ENCODE peak calls at places on chromosome 14, in four cellular contexts. G, W, Z and L are unnamed samples.
A peak's percentile ranks its signal among the peaks of the same experiment; 100 is the strongest.

GRCh38 chr14:90061849-90062794 is at the start of gene KCNK13:
- DNase-seq in G (no peak), W (no peak), Z (no peak), L (peak; percentile 86)

GRCh38 chr14:64303471-64303917 is 9.3 kb upstream of the ESR2 start:
- DNase-seq in G (peak; percentile 28), W (peak; percentile 36), Z (peak; percentile 44), L (peak; percentile 93)

GRCh38 chr14:66477567-66477966 is 8.6 kb upstream of the CCDC196 start:
- DNase-seq in G (peak; percentile 4), W (no peak), Z (no peak), L (no peak)

GRCh38 chr14:33120341-33120740 is 181.7 kb downstream of the NPAS3 start:
- DNase-seq in G (no peak), W (no peak), Z (no peak), L (no peak)

GRCh38 chr14:98204139-98204538 is 1067.9 kb downstream of the BCL11B start:
- DNase-seq in G (no peak), W (no peak), Z (no peak), L (no peak)

GRCh38 chr14:50937325-50937724 is 7.0 kb downstream of the PYGL start:
- DNase-seq in G (no peak), W (no peak), Z (no peak), L (no peak)

GRCh38 chr14:101137234-101137633 is 233.7 kb upstream of the RTL1 start:
- DNase-seq in G (no peak), W (no peak), Z (no peak), L (no peak)

GRCh38 chr14:100554082-100554677 is 33.0 kb downstream of the BEGAIN start:
- DNase-seq in G (no peak), W (no peak), Z (peak; percentile 84), L (no peak)

GRCh38 chr14:59199614-59200013 is 11.1 kb downstream of the DAAM1 start:
- DNase-seq in G (no peak), W (no peak), Z (no peak), L (no peak)

GRCh38 chr14:104969741-104970230 is 8.4 kb downstream of the AHNAK2 start:
- DNase-seq in G (no peak), W (no peak), Z (no peak), L (no peak)

GRCh38 chr14:92609955-92610354 is 96.4 kb downstream of the RIN3 start:
- DNase-seq in G (no peak), W (no peak), Z (no peak), L (no peak)

GRCh38 chr14:41668346-41668745 is 61.7 kb downstream of the LRFN5 start:
- DNase-seq in G (no peak), W (no peak), Z (no peak), L (no peak)

GRCh38 chr14:104299993-104300761 is 161.8 kb downstream of the KIF26A start:
- DNase-seq in G (no peak), W (no peak), Z (no peak), L (no peak)

GRCh38 chr14:40656301-40656700 is 950.4 kb upstream of the LRFN5 start:
- DNase-seq in G (no peak), W (no peak), Z (no peak), L (no peak)

GRCh38 chr14:91891721-91892220 is 24.4 kb upstream of the TC2N start:
- DNase-seq in G (no peak), W (no peak), Z (no peak), L (no peak)

GRCh38 chr14:95113476-95113875 is 43.9 kb downstream of the DICER1 start:
- DNase-seq in G (no peak), W (no peak), Z (no peak), L (no peak)
- TF ChIP-seq JUND in G (no peak), W (no peak), Z (no peak), L (no peak)

GRCh38 chr14:78156196-78156595 is 14.0 kb upstream of the NRXN3 start:
- DNase-seq in G (no peak), W (no peak), Z (no peak), L (no peak)

GRCh38 chr14:78152246-78153068 is 17.7 kb upstream of the NRXN3 start:
- DNase-seq in G (no peak), W (no peak), Z (no peak), L (no peak)

GRCh38 chr14:78154827-78155226 is 15.3 kb upstream of the NRXN3 start:
- DNase-seq in G (no peak), W (peak; percentile 10), Z (peak; percentile 12), L (no peak)

GRCh38 chr14:78157855-78158436 is 12.2 kb upstream of the NRXN3 start:
- DNase-seq in G (no peak), W (no peak), Z (peak; percentile 12), L (peak; percentile 77)

GRCh38 chr14:78153069-78153351 is 17.2 kb upstream of the NRXN3 start:
- DNase-seq in G (no peak), W (no peak), Z (no peak), L (no peak)
- TF ChIP-seq JUND in G (no peak), W (no peak), Z (no peak), L (no peak)

GRCh38 chr14:61564623-61565091 is 130.7 kb upstream of the HIF1A start:
- DNase-seq in G (no peak), W (no peak), Z (peak; percentile 18), L (no peak)
- TF ChIP-seq JUND in G (no peak), W (no peak), Z (no peak), L (no peak)

GRCh38 chr14:72454388-72454787 is 439.5 kb downstream of the DPF3 start:
- DNase-seq in G (no peak), W (no peak), Z (no peak), L (no peak)

GRCh38 chr14:72450473-72451044 is 443.3 kb downstream of the DPF3 start:
- DNase-seq in G (no peak), W (no peak), Z (no peak), L (no peak)

GRCh38 chr14:72448212-72448611 is 445.7 kb downstream of the DPF3 start:
- DNase-seq in G (no peak), W (no peak), Z (no peak), L (no peak)

GRCh38 chr14:72451081-72451972 is 442.6 kb downstream of the DPF3 start:
- DNase-seq in G (peak; percentile 84), W (no peak), Z (no peak), L (no peak)
- TF ChIP-seq JUND in G (no peak), W (no peak), Z (peak; percentile 61), L (no peak)

GRCh38 chr14:97164014-97164413 is 366.8 kb downstream of the VRK1 start:
- DNase-seq in G (no peak), W (no peak), Z (no peak), L (no peak)

GRCh38 chr14:97162621-97163020 is 365.4 kb downstream of the VRK1 start:
- DNase-seq in G (no peak), W (no peak), Z (no peak), L (no peak)

DNA sequence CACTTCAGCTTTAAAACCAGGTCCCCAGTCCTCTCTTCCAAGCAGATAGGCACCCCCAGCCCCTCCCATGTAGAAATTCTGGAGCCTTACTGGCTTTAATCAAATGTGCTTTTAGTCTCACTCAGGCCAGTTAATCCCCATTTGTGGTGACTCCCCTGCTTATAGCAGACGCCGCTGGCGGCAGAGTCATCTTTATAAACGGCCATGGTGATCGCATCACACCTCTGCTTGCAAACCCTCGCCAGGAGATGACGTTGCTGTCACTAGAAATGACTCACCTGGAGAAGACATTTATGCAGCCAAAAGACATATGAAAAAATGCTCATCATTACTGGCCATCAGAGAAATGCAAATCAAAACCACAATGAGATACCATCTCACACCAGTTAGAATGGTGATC is 369.3 kb downstream of the VRK1 start:
- DNase-seq in G (no peak), W (no peak), Z (no peak), L (peak; percentile 20)
- TF ChIP-seq JUND in G (no peak), W (no peak), Z (no peak), L (no peak)

DNA sequence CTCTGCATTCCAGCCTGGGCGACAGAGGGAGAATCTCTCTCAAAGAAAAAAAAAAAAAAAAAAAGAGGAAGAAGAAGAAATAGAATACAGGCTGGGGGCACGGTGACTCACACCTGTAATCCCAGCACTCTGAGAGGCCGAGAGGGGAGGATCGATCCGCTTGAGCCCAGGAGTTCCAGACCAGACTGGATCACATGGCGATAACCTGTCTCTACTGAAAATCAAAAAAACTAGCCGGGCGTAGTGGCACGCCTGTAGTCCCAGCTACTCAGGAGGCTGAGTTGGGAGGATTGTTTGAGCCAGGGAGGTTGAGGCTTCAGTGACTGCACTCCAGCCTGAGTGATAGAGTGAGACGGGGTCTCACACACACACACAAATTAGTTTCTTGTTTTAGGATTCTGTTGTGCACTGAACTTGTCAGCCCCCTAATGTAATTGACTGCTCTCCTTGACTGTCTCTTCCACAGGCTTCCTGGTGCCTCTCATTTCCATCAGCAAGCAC is 963 bp upstream of the TINF2 start:
- DNase-seq in G (no peak), W (no peak), Z (no peak), L (no peak)
- TF ChIP-seq JUND in G (no peak), W (peak; percentile 39), Z (peak; percentile 66), L (no peak)

DNA sequence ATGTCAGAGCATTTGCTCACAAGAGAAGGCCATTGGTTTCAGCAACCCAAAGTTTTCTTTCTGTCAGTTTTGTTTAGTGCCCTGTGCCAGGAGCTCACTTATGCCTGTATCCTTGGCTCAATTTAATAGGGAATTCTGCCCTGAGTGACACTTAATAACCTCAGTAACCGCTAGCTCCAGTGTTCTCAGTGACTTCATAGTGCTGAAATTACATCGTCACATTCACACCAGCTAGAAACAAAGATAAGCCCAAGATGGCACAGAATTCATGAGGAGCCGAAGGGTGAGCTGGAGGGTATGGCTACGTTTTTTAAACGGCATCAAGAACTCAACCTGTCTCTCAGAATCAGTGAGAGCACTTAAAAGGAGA is 37.1 kb downstream of the PTGER2 start:
- DNase-seq in G (no peak), W (no peak), Z (no peak), L (no peak)
- TF ChIP-seq JUND in G (no peak), W (no peak), Z (no peak), L (no peak)